ENCODE peak calls at places on chromosomes 5 and 9, in seven cellular contexts. P, F, O, L, H, Z and Y are unnamed samples.

GRCh38 chr9:132283863-132284262 is 70.9 kb downstream of the SETX start:
- DNase-seq in P (no peak), F (no peak), O (peak), L (no peak), H (no peak), Z (no peak), Y (no peak)

GRCh38 chr9:130395810-130396435 is 48.8 kb upstream of the ASS1 start:
- DNase-seq in P (no peak), F (no peak), O (no peak), L (no peak), H (no peak), Z (no peak), Y (no peak)

GRCh38 chr5:95519681-95520080 is 35.1 kb downstream of the SKIC3 start:
- DNase-seq in P (no peak), F (no peak), O (no peak), L (no peak), H (no peak), Z (no peak), Y (no peak)

GRCh38 chr9:126233175-126233574 is 93.5 kb upstream of the MVB12B start:
- DNase-seq in P (no peak), F (no peak), O (no peak), L (no peak), H (no peak), Z (no peak), Y (no peak)

GRCh38 chr5:38714240-38714639 is 131.6 kb upstream of the OSMR start:
- DNase-seq in P (no peak), F (no peak), O (no peak), L (no peak), H (no peak), Z (no peak), Y (no peak)

GRCh38 chr9:132780230-132781007 is 97.7 kb downstream of the AK8 start:
- DNase-seq in P (no peak), F (no peak), O (no peak), L (no peak), H (no peak), Z (no peak), Y (no peak)

GRCh38 chr5:159211712-159212111 is 2.4 kb upstream of the RNF145 start:
- DNase-seq in P (no peak), F (no peak), O (no peak), L (no peak), H (no peak), Z (no peak), Y (no peak)

GRCh38 chr5:178318893-178319292 is 86.3 kb upstream of the PHYKPL start:
- DNase-seq in P (no peak), F (no peak), O (no peak), L (no peak), H (no peak), Z (no peak), Y (no peak)

GRCh38 chr5:7377761-7378160 is 18.2 kb upstream of the ADCY2 start:
- DNase-seq in P (no peak), F (no peak), O (no peak), L (no peak), H (no peak), Z (no peak), Y (no peak)

GRCh38 chr5:150488519-150489357 is 19.2 kb upstream of the NDST1 start:
- DNase-seq in P (no peak), F (no peak), O (peak), L (no peak), H (peak), Z (peak), Y (no peak)

GRCh38 chr5:107501965-107502691 is 168.6 kb downstream of the EFNA5 start:
- DNase-seq in P (no peak), F (no peak), O (peak), L (no peak), H (no peak), Z (no peak), Y (no peak)

GRCh38 chr9:136273244-136273865 is 27.7 kb upstream of the QSOX2 start:
- DNase-seq in P (no peak), F (no peak), O (no peak), L (no peak), H (no peak), Z (no peak), Y (no peak)

GRCh38 chr9:129597355-129598088 is 23.4 kb downstream of the C9orf50 start:
- DNase-seq in P (peak), F (no peak), O (peak), L (no peak), H (peak), Z (peak), Y (no peak)

GRCh38 chr5:117095803-117096332 is 521.2 kb upstream of the SEMA6A start:
- DNase-seq in P (no peak), F (no peak), O (no peak), L (no peak), H (no peak), Z (no peak), Y (no peak)

GRCh38 chr9:90310523-90310879 is 332.1 kb downstream of the DIRAS2 start:
- DNase-seq in P (no peak), F (no peak), O (no peak), L (no peak), H (no peak), Z (no peak), Y (no peak)

GRCh38 chr9:115118471-115119156 is 657 bp upstream of the TNC start:
- DNase-seq in P (peak), F (no peak), O (peak), L (peak), H (peak), Z (peak), Y (no peak)

GRCh38 chr9:122350577-122351355 is 20.1 kb upstream of the PTGS1 start:
- DNase-seq in P (peak), F (peak), O (peak), L (peak), H (peak), Z (peak), Y (peak)

GRCh38 chr9:125774106-125774505 is 26.9 kb downstream of the PBX3 start:
- DNase-seq in P (no peak), F (no peak), O (no peak), L (no peak), H (no peak), Z (no peak), Y (no peak)

GRCh38 chr5:131595088-131596033 is 39.7 kb downstream of the RAPGEF6 start:
- DNase-seq in P (no peak), F (no peak), O (no peak), L (no peak), H (no peak), Z (no peak), Y (no peak)

GRCh38 chr5:131647078-131647769 is 12.2 kb upstream of the RAPGEF6 start:
- DNase-seq in P (no peak), F (no peak), O (no peak), L (no peak), H (no peak), Z (no peak), Y (no peak)

GRCh38 chr5:39440964-39441363 is 16.2 kb upstream of the DAB2 start:
- DNase-seq in P (no peak), F (no peak), O (peak), L (no peak), H (no peak), Z (peak), Y (no peak)

GRCh38 chr5:90689064-90689463 is 130.5 kb downstream of the ADGRV1 start:
- DNase-seq in P (no peak), F (no peak), O (no peak), L (no peak), H (no peak), Z (no peak), Y (no peak)
- TF ChIP-seq CTCF in P (no peak), F (no peak), O (no peak), L (no peak), H (no peak), Z (no peak), Y (no peak)

DNA sequence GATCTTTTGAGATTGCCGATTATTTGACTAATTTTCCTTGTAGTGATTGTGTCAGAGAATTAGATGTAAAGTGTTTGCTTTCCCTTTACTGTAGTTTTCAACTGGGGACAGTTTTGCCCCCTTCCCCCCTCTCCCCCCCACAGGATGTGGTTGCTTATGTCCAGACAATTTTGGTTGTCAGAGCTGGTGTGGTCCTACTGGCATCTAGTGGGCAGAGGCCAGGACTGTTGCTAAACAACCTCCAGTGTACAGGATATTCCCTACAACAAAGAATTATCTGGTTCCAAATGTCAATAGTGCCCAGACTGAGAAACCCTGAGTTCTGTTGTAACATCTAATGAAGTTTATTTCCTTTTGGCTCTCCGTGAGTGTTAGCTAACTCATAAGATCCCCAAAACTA is 20.0 kb downstream of the TMEFF1 start:
- DNase-seq in P (no peak), F (no peak), O (peak), L (no peak), H (no peak), Z (peak), Y (no peak)
- TF ChIP-seq CTCF in P (no peak), F (peak), O (peak), L (peak), H (no peak), Z (peak), Y (no peak)

GRCh38 chr9:77211561-77211960 is 34.2 kb downstream of the VPS13A start:
- DNase-seq in P (no peak), F (no peak), O (no peak), L (no peak), H (no peak), Z (no peak), Y (no peak)

GRCh38 chr9:77218612-77219011 is 41.3 kb downstream of the VPS13A start:
- DNase-seq in P (no peak), F (no peak), O (peak), L (peak), H (no peak), Z (peak), Y (no peak)

GRCh38 chr9:77221431-77221830 is 44.1 kb downstream of the VPS13A start:
- DNase-seq in P (no peak), F (no peak), O (no peak), L (peak), H (no peak), Z (no peak), Y (no peak)

GRCh38 chr9:77212801-77213200 is 35.5 kb downstream of the VPS13A start:
- DNase-seq in P (no peak), F (no peak), O (no peak), L (no peak), H (no peak), Z (no peak), Y (no peak)

GRCh38 chr9:77215874-77216273 is 38.5 kb downstream of the VPS13A start:
- DNase-seq in P (no peak), F (no peak), O (peak), L (no peak), H (no peak), Z (peak), Y (no peak)
- TF ChIP-seq CTCF in P (no peak), F (peak), O (peak), L (peak), H (no peak), Z (peak), Y (no peak)

GRCh38 chr9:37262410-37262809 is 142.0 kb downstream of the ZCCHC7 start:
- DNase-seq in P (peak), F (no peak), O (peak), L (peak), H (no peak), Z (peak), Y (no peak)
- TF ChIP-seq CTCF in P (peak), F (peak), O (peak), L (peak), H (no peak), Z (peak), Y (no peak)

GRCh38 chr9:84841915-84842314 is 172.4 kb downstream of the NTRK2 start:
- DNase-seq in P (no peak), F (no peak), O (no peak), L (no peak), H (no peak), Z (no peak), Y (no peak)
- TF ChIP-seq CTCF in P (no peak), F (no peak), O (no peak), L (no peak), H (no peak), Z (no peak), Y (no peak)

GRCh38 chr9:22228542-22228941 is 218.1 kb upstream of the DMRTA1 start:
- DNase-seq in P (no peak), F (no peak), O (peak), L (no peak), H (no peak), Z (peak), Y (no peak)
- TF ChIP-seq CTCF in P (peak), F (no peak), O (peak), L (peak), H (no peak), Z (peak), Y (no peak)